ENCODE peak calls at places on chromosomes 12 and 14, in five cellular contexts. One of them, this sample, is unnamed.

GRCh38 chr12:53803703-53804102 is 51.9 kb upstream of the CISTR start:
- DNase-seq in adrenal gland: no peak
- DNase-seq in CD8-positive, alpha-beta T cell: no peak
- DNase-seq in GM23338: peak; percentile 31
- DNase-seq in left ventricle myocardium inferior: no peak
- DNase-seq in this sample: no peak

GRCh38 chr12:104618691-104619090 is 161.9 kb downstream of the CHST11 start:
- DNase-seq in GM23338: no peak
- DNase-seq in adrenal gland: no peak
- DNase-seq in left ventricle myocardium inferior: no peak
- DNase-seq in CD8-positive, alpha-beta T cell: no peak
- DNase-seq in this sample: no peak

GRCh38 chr14:57846631-57847030 is 19.3 kb downstream of the SLC35F4 start:
- DNase-seq in GM23338: no peak
- DNase-seq in CD8-positive, alpha-beta T cell: no peak
- DNase-seq in adrenal gland: no peak
- DNase-seq in left ventricle myocardium inferior: no peak
- DNase-seq in this sample: no peak

GRCh38 chr14:105075364-105076295 is 10.4 kb upstream of the GPR132 start:
- DNase-seq in adrenal gland: peak; percentile 11
- DNase-seq in GM23338: peak; percentile 44
- DNase-seq in CD8-positive, alpha-beta T cell: no peak
- DNase-seq in left ventricle myocardium inferior: peak; percentile 68
- DNase-seq in this sample: peak; percentile 76

GRCh38 chr12:59389968-59390576 is 205.8 kb upstream of the SLC16A7 start:
- DNase-seq in GM23338: peak; percentile 26
- DNase-seq in CD8-positive, alpha-beta T cell: no peak
- DNase-seq in adrenal gland: no peak
- DNase-seq in left ventricle myocardium inferior: no peak
- DNase-seq in this sample: peak; percentile 42

GRCh38 chr12:49673446-49674317 is 33.5 kb downstream of the FMNL3 start:
- DNase-seq in GM23338: peak; percentile 79
- DNase-seq in adrenal gland: peak; percentile 94
- DNase-seq in left ventricle myocardium inferior: peak; percentile 92
- DNase-seq in CD8-positive, alpha-beta T cell: no peak
- DNase-seq in this sample: peak; percentile 96

GRCh38 chr14:93954900-93955891 is 21.2 kb downstream of the ASB2 start:
- DNase-seq in GM23338: no peak
- DNase-seq in adrenal gland: peak; percentile 32
- DNase-seq in CD8-positive, alpha-beta T cell: peak; percentile 38
- DNase-seq in left ventricle myocardium inferior: no peak
- DNase-seq in this sample: peak; percentile 62

GRCh38 chr12:103182299-103182698 is 224.8 kb downstream of the ASCL1 start:
- DNase-seq in left ventricle myocardium inferior: no peak
- DNase-seq in CD8-positive, alpha-beta T cell: no peak
- DNase-seq in GM23338: no peak
- DNase-seq in adrenal gland: no peak
- DNase-seq in this sample: no peak

GRCh38 chr12:12398026-12398859 is 41.4 kb downstream of the BORCS5 start:
- DNase-seq in CD8-positive, alpha-beta T cell: no peak
- DNase-seq in adrenal gland: peak; percentile 70
- DNase-seq in left ventricle myocardium inferior: peak; percentile 45
- DNase-seq in GM23338: no peak
- DNase-seq in this sample: peak; percentile 73

GRCh38 chr12:18907793-18908580 is 170.1 kb downstream of the CAPZA3 start:
- DNase-seq in GM23338: no peak
- DNase-seq in CD8-positive, alpha-beta T cell: no peak
- DNase-seq in adrenal gland: peak; percentile 31
- DNase-seq in left ventricle myocardium inferior: peak; percentile 28
- DNase-seq in this sample: no peak

GRCh38 chr12:95429172-95429510 is 44.8 kb upstream of the METAP2 start:
- DNase-seq in CD8-positive, alpha-beta T cell: no peak
- DNase-seq in left ventricle myocardium inferior: no peak
- DNase-seq in GM23338: no peak
- DNase-seq in adrenal gland: no peak
- DNase-seq in this sample: no peak

GRCh38 chr12:122014781-122015180 is 6.9 kb upstream of the BCL7A start:
- DNase-seq in CD8-positive, alpha-beta T cell: no peak
- DNase-seq in GM23338: no peak
- DNase-seq in adrenal gland: no peak
- DNase-seq in left ventricle myocardium inferior: no peak
- DNase-seq in this sample: no peak

GRCh38 chr14:65349100-65349499 is 63.4 kb upstream of the FUT8 start:
- DNase-seq in adrenal gland: no peak
- DNase-seq in GM23338: no peak
- DNase-seq in left ventricle myocardium inferior: no peak
- DNase-seq in CD8-positive, alpha-beta T cell: no peak
- DNase-seq in this sample: no peak

GRCh38 chr14:64612021-64612380 is 62.2 kb downstream of the PPP1R36 start:
- DNase-seq in adrenal gland: no peak
- DNase-seq in GM23338: no peak
- DNase-seq in CD8-positive, alpha-beta T cell: no peak
- DNase-seq in left ventricle myocardium inferior: no peak
- DNase-seq in this sample: no peak

GRCh38 chr12:9888665-9889273 is 7.5 kb downstream of the KLRF2 start:
- DNase-seq in left ventricle myocardium inferior: no peak
- DNase-seq in CD8-positive, alpha-beta T cell: no peak
- DNase-seq in adrenal gland: no peak
- DNase-seq in GM23338: no peak
- DNase-seq in this sample: no peak

GRCh38 chr12:98456583-98457573 is 58.5 kb upstream of the TMPO start:
- DNase-seq in adrenal gland: peak; percentile 55
- DNase-seq in GM23338: peak; percentile 77
- DNase-seq in CD8-positive, alpha-beta T cell: peak; percentile 7
- DNase-seq in left ventricle myocardium inferior: peak; percentile 31
- DNase-seq in this sample: peak; percentile 60

GRCh38 chr14:93941293-93941910 is 14.3 kb downstream of the FAM181A start:
- DNase-seq in left ventricle myocardium inferior: no peak
- DNase-seq in CD8-positive, alpha-beta T cell: no peak
- DNase-seq in GM23338: no peak
- DNase-seq in adrenal gland: no peak
- DNase-seq in this sample: peak; percentile 4

GRCh38 chr12:10031771-10032175 is 1.3 kb downstream of the CLEC9A start:
- DNase-seq in GM23338: peak; percentile 67
- DNase-seq in left ventricle myocardium inferior: no peak
- DNase-seq in CD8-positive, alpha-beta T cell: no peak
- DNase-seq in adrenal gland: no peak
- DNase-seq in this sample: no peak

GRCh38 chr14:77682158-77682553 is 25.7 kb downstream of the ALKBH1 start:
- DNase-seq in GM23338: no peak
- DNase-seq in left ventricle myocardium inferior: no peak
- DNase-seq in adrenal gland: no peak
- DNase-seq in CD8-positive, alpha-beta T cell: no peak
- DNase-seq in this sample: no peak

GRCh38 chr12:91441236-91441635 is 258.6 kb upstream of the DCN start:
- DNase-seq in GM23338: no peak
- DNase-seq in left ventricle myocardium inferior: no peak
- DNase-seq in adrenal gland: no peak
- DNase-seq in CD8-positive, alpha-beta T cell: no peak
- DNase-seq in this sample: no peak

GRCh38 chr12:96371787-96372699 is 28.2 kb downstream of the CDK17 start:
- DNase-seq in left ventricle myocardium inferior: no peak
- DNase-seq in CD8-positive, alpha-beta T cell: no peak
- DNase-seq in adrenal gland: no peak
- DNase-seq in GM23338: peak; percentile 18
- DNase-seq in this sample: no peak

GRCh38 chr14:65184032-65184764 is 81.9 kb upstream of the MAX start:
- DNase-seq in adrenal gland: no peak
- DNase-seq in CD8-positive, alpha-beta T cell: no peak
- DNase-seq in left ventricle myocardium inferior: no peak
- DNase-seq in GM23338: no peak
- DNase-seq in this sample: no peak

GRCh38 chr12:12877789-12878455 is 13.4 kb upstream of the GPRC5A start:
- DNase-seq in CD8-positive, alpha-beta T cell: no peak
- DNase-seq in adrenal gland: no peak
- DNase-seq in GM23338: no peak
- DNase-seq in left ventricle myocardium inferior: no peak
- DNase-seq in this sample: no peak

GRCh38 chr12:31954925-31955678 is 4.1 kb upstream of the RESF1 start:
- DNase-seq in left ventricle myocardium inferior: no peak
- DNase-seq in GM23338: no peak
- DNase-seq in adrenal gland: no peak
- DNase-seq in CD8-positive, alpha-beta T cell: no peak
- DNase-seq in this sample: no peak

GRCh38 chr12:96070670-96071279 is 35.4 kb upstream of the LTA4H start:
- DNase-seq in GM23338: peak; percentile 69
- DNase-seq in CD8-positive, alpha-beta T cell: no peak
- DNase-seq in adrenal gland: no peak
- DNase-seq in left ventricle myocardium inferior: no peak
- DNase-seq in this sample: no peak

GRCh38 chr12:80617733-80618132 is 89.7 kb upstream of the MYF6 start:
- DNase-seq in GM23338: peak; percentile 54
- DNase-seq in adrenal gland: no peak
- DNase-seq in left ventricle myocardium inferior: no peak
- DNase-seq in CD8-positive, alpha-beta T cell: no peak
- DNase-seq in this sample: no peak

DNA sequence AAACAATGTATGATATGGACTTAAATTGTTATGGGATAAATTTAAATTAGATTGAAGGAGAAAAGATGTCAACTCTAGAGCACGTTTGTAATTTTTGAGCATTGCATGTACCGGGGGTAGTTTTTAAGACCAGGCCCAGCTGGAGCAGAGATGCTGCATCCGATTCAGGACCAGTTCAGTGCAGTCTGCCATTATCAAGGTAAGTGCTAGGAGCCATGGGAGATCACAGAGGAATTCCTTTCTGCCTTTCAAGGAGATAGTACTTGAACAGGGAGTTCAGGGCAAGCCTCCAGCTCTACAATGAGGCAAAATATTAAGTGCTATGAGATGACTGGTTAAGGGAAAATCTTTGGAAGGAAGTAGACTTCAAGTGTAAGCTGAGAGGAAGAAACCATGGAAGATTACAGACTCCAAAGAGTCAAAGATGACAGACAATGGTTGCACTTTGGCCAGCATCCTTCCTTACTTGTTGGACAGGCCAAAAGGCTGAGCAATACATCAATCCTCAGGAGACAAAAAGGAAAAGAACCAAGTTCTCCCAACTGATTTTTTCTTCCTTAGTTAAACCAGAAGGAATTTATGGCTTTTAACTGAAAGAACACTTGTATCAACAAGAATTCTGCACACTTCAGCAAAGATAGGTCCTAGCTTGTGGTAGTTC is 113.2 kb upstream of the HIF1A start:
- DNase-seq in CD8-positive, alpha-beta T cell: no peak
- DNase-seq in left ventricle myocardium inferior: no peak
- DNase-seq in adrenal gland: no peak
- DNase-seq in GM23338: no peak
- DNase-seq in this sample: no peak
- H3K4me1 ChIP-seq in CD8-positive, alpha-beta T cell: no peaks in the 10 kb centered on the region
- H3K4me1 ChIP-seq in left ventricle myocardium inferior: peaks cover 50% of the 10 kb centered on the region
- H3K4me1 ChIP-seq in adrenal gland: peaks cover 20% of the 10 kb centered on the region
- H3K4me1 ChIP-seq in GM23338: no peaks in the 10 kb centered on the region
- H3K4me1 ChIP-seq in this sample: peaks cover 31% of the 10 kb centered on the region

DNA sequence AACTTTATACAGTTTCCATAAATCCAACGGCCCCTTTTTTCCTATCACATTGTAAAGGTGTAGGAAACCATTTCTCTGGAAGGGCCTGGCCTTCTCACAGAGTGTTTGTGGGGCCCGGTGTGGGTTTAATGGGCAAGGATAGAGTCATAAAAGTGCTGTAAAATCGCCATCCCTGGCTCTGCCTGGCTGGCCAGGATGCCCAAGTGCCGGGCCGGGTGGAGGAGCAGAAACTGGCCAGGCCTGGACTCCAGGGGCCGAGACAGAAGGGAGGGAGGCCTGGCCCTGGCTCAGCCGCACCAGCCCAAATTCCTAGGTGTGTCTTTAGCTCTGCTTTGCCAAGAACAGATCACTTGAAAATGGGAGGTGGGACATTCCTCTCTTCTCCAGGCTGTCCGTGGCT is 77.1 kb upstream of the DICER1 start:
- DNase-seq in GM23338: no peak
- DNase-seq in CD8-positive, alpha-beta T cell: no peak
- DNase-seq in left ventricle myocardium inferior: no peak
- DNase-seq in adrenal gland: no peak
- DNase-seq in this sample: no peak
- H3K4me1 ChIP-seq in GM23338: no peaks in the 10 kb centered on the region
- H3K4me1 ChIP-seq in CD8-positive, alpha-beta T cell: no peaks in the 10 kb centered on the region
- H3K4me1 ChIP-seq in left ventricle myocardium inferior: peaks cover 62% of the 10 kb centered on the region
- H3K4me1 ChIP-seq in adrenal gland: no peaks in the 10 kb centered on the region
- H3K4me1 ChIP-seq in this sample: peaks cover 6% of the 10 kb centered on the region

DNA sequence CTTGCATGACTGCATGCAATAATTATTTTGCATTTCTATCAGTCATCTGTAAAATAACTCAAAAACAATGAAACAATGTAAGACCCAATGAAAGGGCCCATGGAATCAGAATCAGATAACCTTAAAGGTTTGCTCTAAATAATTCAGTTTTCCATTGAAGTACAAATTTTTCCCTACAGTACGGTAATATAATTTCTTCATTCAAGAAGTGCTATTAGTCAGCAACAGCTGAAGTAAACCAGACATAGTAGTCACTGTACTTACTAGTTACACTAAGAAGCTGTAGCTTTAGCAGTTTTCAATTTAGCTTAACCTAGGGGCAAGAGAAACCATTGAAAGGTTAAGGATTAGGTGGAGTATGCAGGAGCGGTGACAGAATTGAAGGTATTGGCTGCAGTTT is 43.5 kb downstream of the BCAT1 start:
- DNase-seq in left ventricle myocardium inferior: no peak
- DNase-seq in adrenal gland: no peak
- DNase-seq in GM23338: no peak
- DNase-seq in CD8-positive, alpha-beta T cell: no peak
- DNase-seq in this sample: no peak
- H3K4me1 ChIP-seq in left ventricle myocardium inferior: peaks cover 23% of the 10 kb centered on the region
- H3K4me1 ChIP-seq in adrenal gland: no peaks in the 10 kb centered on the region
- H3K4me1 ChIP-seq in GM23338: peaks cover 50% of the 10 kb centered on the region
- H3K4me1 ChIP-seq in CD8-positive, alpha-beta T cell: peaks cover 11% of the 10 kb centered on the region
- H3K4me1 ChIP-seq in this sample: peaks cover 18% of the 10 kb centered on the region

GRCh38 chr12:64006211-64006610 is 161.7 kb downstream of the SRGAP1 start:
- DNase-seq in GM23338: no peak
- DNase-seq in CD8-positive, alpha-beta T cell: no peak
- DNase-seq in left ventricle myocardium inferior: no peak
- DNase-seq in adrenal gland: no peak
- DNase-seq in this sample: no peak

GRCh38 chr12:64009321-64010068 is 165.0 kb downstream of the SRGAP1 start:
- DNase-seq in GM23338: no peak
- DNase-seq in left ventricle myocardium inferior: no peak
- DNase-seq in CD8-positive, alpha-beta T cell: no peak
- DNase-seq in adrenal gland: no peak
- DNase-seq in this sample: no peak

GRCh38 chr12:64008596-64008995 is 164.1 kb downstream of the SRGAP1 start:
- DNase-seq in GM23338: no peak
- DNase-seq in CD8-positive, alpha-beta T cell: no peak
- DNase-seq in adrenal gland: no peak
- DNase-seq in left ventricle myocardium inferior: no peak
- DNase-seq in this sample: no peak

GRCh38 chr12:64010069-64010686 is 165.7 kb downstream of the SRGAP1 start:
- DNase-seq in GM23338: no peak
- DNase-seq in CD8-positive, alpha-beta T cell: no peak
- DNase-seq in adrenal gland: no peak
- DNase-seq in left ventricle myocardium inferior: no peak
- DNase-seq in this sample: no peak

DNA sequence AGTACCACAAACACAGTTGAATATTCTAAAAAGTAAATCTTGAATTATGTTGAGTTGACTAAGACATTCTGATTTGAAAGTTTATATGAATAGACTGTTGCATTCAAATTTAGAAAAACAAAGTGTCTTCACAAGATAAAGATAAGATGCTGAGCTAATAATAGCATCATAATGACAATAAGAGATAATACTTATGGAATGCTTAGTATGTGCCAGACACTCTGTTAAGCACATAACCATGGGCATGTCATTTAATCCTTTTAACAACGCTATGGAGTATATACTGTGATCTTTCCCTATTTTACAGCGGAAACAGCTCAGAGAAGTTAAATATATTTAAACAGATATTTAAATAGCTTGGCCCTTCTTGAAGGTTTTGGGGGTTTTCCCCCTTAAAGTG is 163.4 kb downstream of the SRGAP1 start:
- DNase-seq in GM23338: no peak
- DNase-seq in left ventricle myocardium inferior: no peak
- DNase-seq in adrenal gland: no peak
- DNase-seq in CD8-positive, alpha-beta T cell: no peak
- DNase-seq in this sample: no peak
- H3K4me1 ChIP-seq in GM23338: no peaks in the 10 kb centered on the region
- H3K4me1 ChIP-seq in left ventricle myocardium inferior: peaks cover 18% of the 10 kb centered on the region
- H3K4me1 ChIP-seq in adrenal gland: peaks cover 4% of the 10 kb centered on the region
- H3K4me1 ChIP-seq in CD8-positive, alpha-beta T cell: no peaks in the 10 kb centered on the region
- H3K4me1 ChIP-seq in this sample: no peaks in the 10 kb centered on the region